ENCODE peak calls at places on chromosome 3, in five cellular contexts. X is sigmoid colon; M is BE2C; H is brain microvascular endothelial cell; T is naive thymus-derived CD4-positive, alpha-beta T cell. B is an unnamed sample.

GRCh38 chr3:48428863-48429415 is 947 bp downstream of the PLXNB1 start:
- DNase-seq in T (no peak), H (no peak), X (peak; percentile 79), M (peak; percentile 37), B (peak; percentile 89)

GRCh38 chr3:65732060-65732933 is 306.4 kb downstream of the MAGI1 start:
- DNase-seq in M (peak; percentile 20), X (no peak), H (peak; percentile 54), T (peak; percentile 16), B (peak; percentile 52)

GRCh38 chr3:24763421-24763820 is 268.8 kb upstream of the THRB start:
- DNase-seq in H (peak; percentile 42), M (no peak), T (no peak), X (no peak), B (no peak)

GRCh38 chr3:135034291-135034768 is 239.3 kb downstream of the EPHB1 start:
- DNase-seq in M (no peak), H (no peak), X (no peak), T (no peak), B (no peak)

GRCh38 chr3:161149529-161149928 is 44.4 kb upstream of the B3GALNT1 start:
- DNase-seq in M (peak; percentile 44), X (no peak), H (peak; percentile 56), T (no peak), B (no peak)

GRCh38 chr3:79461129-79461792 is 306.5 kb downstream of the ROBO1 start:
- DNase-seq in M (no peak), X (no peak), T (no peak), H (no peak), B (no peak)

GRCh38 chr3:38039899-38040261 is 872 bp downstream of the DLEC1 start:
- DNase-seq in M (no peak), X (peak; percentile 85), H (peak; percentile 37), T (peak; percentile 35), B (peak; percentile 70)

GRCh38 chr3:140599496-140599895 is 78.4 kb upstream of the TRIM42 start:
- DNase-seq in M (no peak), T (no peak), H (no peak), X (no peak), B (no peak)

GRCh38 chr3:64686446-64686908 is 1.3 kb downstream of the ADAMTS9 start:
- DNase-seq in H (peak; percentile 60), T (no peak), M (no peak), X (no peak), B (peak; percentile 54)

GRCh38 chr3:179450901-179451334 is 352 bp downstream of the GNB4 start:
- DNase-seq in X (peak; percentile 65), H (peak; percentile 25), T (no peak), M (peak; percentile 24), B (no peak)

GRCh38 chr3:45145681-45146614 is at the start of gene CDCP1:
- DNase-seq in T (no peak), M (no peak), H (no peak), X (no peak), B (peak; percentile 91)

GRCh38 chr3:56365905-56366640 is 102.2 kb downstream of the ERC2 start:
- DNase-seq in M (no peak), T (no peak), H (no peak), X (no peak), B (no peak)

GRCh38 chr3:105812194-105812586 is 56.6 kb downstream of the CBLB start:
- DNase-seq in X (no peak), T (no peak), H (no peak), M (no peak), B (no peak)

GRCh38 chr3:159923961-159924360 is 64.7 kb upstream of the IL12A start:
- DNase-seq in H (no peak), M (no peak), X (no peak), T (no peak), B (no peak)

GRCh38 chr3:194103475-194103874 is 32.5 kb upstream of the HES1 start:
- DNase-seq in M (no peak), H (no peak), X (no peak), T (peak; percentile 39), B (no peak)

GRCh38 chr3:192130534-192131132 is 596.7 kb downstream of the FGF12 start:
- DNase-seq in X (no peak), H (peak; percentile 14), M (peak; percentile 25), T (no peak), B (peak; percentile 23)

GRCh38 chr3:59551834-59552233 is 502.0 kb upstream of the CFAP20DC start:
- DNase-seq in X (no peak), T (no peak), M (no peak), H (no peak), B (no peak)

GRCh38 chr3:111747490-111747889 is 111.6 kb upstream of the PHLDB2 start:
- DNase-seq in H (peak; percentile 69), M (no peak), T (no peak), X (no peak), B (no peak)

DNA sequence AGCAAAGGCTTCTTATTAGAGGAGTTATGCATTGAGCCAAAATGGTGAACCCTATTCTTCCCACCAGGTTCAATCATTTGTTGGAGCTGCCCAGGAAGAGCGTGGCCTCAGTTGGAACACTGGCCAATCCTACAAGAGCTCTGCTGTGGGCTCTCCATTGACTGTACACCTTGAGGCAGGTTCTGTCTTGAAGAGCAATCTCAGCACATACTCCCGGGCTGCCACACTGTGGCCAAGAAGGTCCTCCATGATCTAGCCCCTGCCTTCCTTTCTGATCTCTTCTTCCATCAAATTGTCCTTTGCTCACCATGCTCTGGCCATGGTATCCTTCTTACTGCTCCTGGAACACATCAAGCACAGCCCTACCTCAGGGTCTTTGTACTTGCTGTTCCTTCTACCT is 5.7 kb upstream of the SUMF1 start:
- DNase-seq in T (no peak), H (no peak), M (no peak), X (no peak), B (no peak)
- H3K36me3 ChIP-seq in T (no peaks in the 10 kb centered on the region), H (no peaks in the 10 kb centered on the region), M (no peaks in the 10 kb centered on the region), X (no peaks in the 10 kb centered on the region), B (no peaks in the 10 kb centered on the region)

GRCh38 chr3:49500408-49501257 is 30.6 kb downstream of the DAG1 start:
- DNase-seq in H (peak; percentile 97), T (no peak), M (peak; percentile 34), X (peak; percentile 89), B (no peak)
- H3K4me3 ChIP-seq in H (no peak overlapping the region), T (no peak overlapping the region), M (no peak overlapping the region), X (no peak overlapping the region), B (no peak overlapping the region)

DNA sequence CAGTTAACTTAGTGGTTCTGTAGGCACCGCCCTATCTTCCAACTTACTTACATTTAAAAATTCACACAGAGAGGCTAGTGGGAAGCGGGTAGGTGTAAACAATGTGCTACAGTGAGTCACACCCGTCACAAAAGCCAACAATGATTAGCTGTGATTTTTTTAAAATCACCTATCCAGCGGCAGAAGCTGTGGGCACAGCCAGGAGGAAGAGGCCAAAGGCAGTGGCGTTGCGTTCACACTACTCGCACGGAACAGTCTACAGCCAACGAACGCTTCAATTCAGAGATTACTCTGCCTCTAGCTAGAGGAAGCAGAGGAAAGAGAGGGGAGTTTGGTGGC is 2.5 kb upstream of the NLGN1 start:
- DNase-seq in M (no peak), X (no peak), T (no peak), H (no peak), B (no peak)
- H3K27me3 ChIP-seq in M (peaks cover 65% of the 10 kb centered on the region), X (peaks cover 4% of the 10 kb centered on the region), T (peaks cover 3% of the 10 kb centered on the region), H (peaks cover 2% of the 10 kb centered on the region), B (peaks cover 7% of the 10 kb centered on the region)

GRCh38 chr3:10300087-10300486 is 7.3 kb upstream of the GHRL start:
- DNase-seq in T (no peak), X (no peak), H (no peak), M (no peak), B (no peak)
- H3K36me3 ChIP-seq in T (peaks cover 23% of the 10 kb centered on the region), X (peaks cover 49% of the 10 kb centered on the region), H (peaks cover 62% of the 10 kb centered on the region), M (peaks cover 13% of the 10 kb centered on the region), B (peaks cover 44% of the 10 kb centered on the region)

B was measured in H7.